ENCODE peak calls at places on chromosomes 3 and 15, in eight cellular contexts. Q is RPMI8226; U is T-helper 1 cell; I is vagina; B is aorta; T is endothelial cell; J is activated CD4-positive, alpha-beta T cell treated with anti-CD3 and anti-CD28 coated beads for 24 hours; X is CD4-positive, alpha-beta T cell. Z is an unnamed sample.

GRCh38 chr15:63192604-63193206 is 3.3 kb downstream of the RAB8B start:
- DNase-seq in I (no peak), Q (no peak), X (no peak), J (no peak), T (no peak), B (no peak), U (no peak), Z (no peak)

GRCh38 chr3:67017211-67017610 is 19.1 kb downstream of the KBTBD8 start:
- DNase-seq in X (no peak), Q (no peak), U (no peak), T (no peak), J (no peak), B (no peak), I (no peak), Z (no peak)

GRCh38 chr3:77606372-77606771 is 566.5 kb downstream of the ROBO2 start:
- DNase-seq in T (no peak), X (no peak), J (no peak), U (no peak), B (no peak), Q (no peak), I (no peak), Z (no peak)

GRCh38 chr3:100128565-100128964 is 14.3 kb upstream of the FILIP1L start:
- DNase-seq in X (no peak), U (no peak), T (no peak), I (no peak), B (no peak), Q (no peak), J (no peak), Z (no peak)

GRCh38 chr3:11592460-11593298 is 51.0 kb downstream of the VGLL4 start:
- DNase-seq in T (no peak), J (no peak), I (no peak), Q (no peak), U (no peak), X (no peak), B (peak; percentile 72), Z (no peak)

GRCh38 chr15:66803182-66803729 is 101.2 kb downstream of the SMAD6 start:
- DNase-seq in J (no peak), Q (no peak), U (no peak), T (peak; percentile 64), X (no peak), B (peak; percentile 96), I (no peak), Z (peak; percentile 97)

GRCh38 chr3:52798978-52799476 is 4.4 kb downstream of the ITIH3 start:
- DNase-seq in I (no peak), X (no peak), J (no peak), U (no peak), T (peak; percentile 75), Q (no peak), B (no peak), Z (peak; percentile 37)

GRCh38 chr3:149771652-149772271 is 19.5 kb upstream of the COMMD2 start:
- DNase-seq in U (peak; percentile 19), I (no peak), T (peak; percentile 73), J (peak; percentile 23), B (no peak), X (peak; percentile 1), Q (peak; percentile 64), Z (peak; percentile 43)

GRCh38 chr15:64334530-64334929 is 21.4 kb downstream of the CSNK1G1 start:
- DNase-seq in X (peak; percentile 45), B (no peak), Q (no peak), U (peak; percentile 21), J (no peak), T (no peak), I (no peak), Z (no peak)

GRCh38 chr3:127134887-127135240 is 58.1 kb upstream of the PRR23E start:
- DNase-seq in T (no peak), J (no peak), U (no peak), Q (no peak), I (no peak), X (no peak), B (no peak), Z (no peak)

GRCh38 chr3:32018723-32019564 is 37.4 kb downstream of the ZNF860 start:
- DNase-seq in Q (peak; percentile 31), B (no peak), X (no peak), T (no peak), I (no peak), U (no peak), J (no peak), Z (peak; percentile 45)

GRCh38 chr3:19901918-19902317 is 32.1 kb downstream of the EFHB start:
- DNase-seq in J (no peak), X (no peak), T (no peak), U (no peak), I (no peak), B (no peak), Q (no peak), Z (peak; percentile 17)

GRCh38 chr3:186254676-186255665 is 107.1 kb downstream of the DGKG start:
- DNase-seq in T (no peak), I (no peak), B (no peak), J (peak; percentile 25), X (no peak), Q (peak; percentile 25), U (no peak), Z (no peak)

GRCh38 chr15:93894438-93894837 is 336.9 kb upstream of the MCTP2 start:
- DNase-seq in U (no peak), T (no peak), J (no peak), I (no peak), X (no peak), B (no peak), Q (no peak), Z (no peak)

GRCh38 chr15:65580287-65580686 is 30.6 kb downstream of the INTS14 start:
- DNase-seq in J (no peak), B (no peak), X (no peak), T (no peak), I (no peak), U (no peak), Q (no peak), Z (peak; percentile 57)

GRCh38 chr3:86865506-86865905 is 125.4 kb downstream of the VGLL3 start:
- DNase-seq in I (no peak), T (no peak), X (no peak), B (no peak), Q (no peak), U (no peak), J (no peak), Z (no peak)

GRCh38 chr3:139506792-139507191 is 30.5 kb upstream of the RBP2 start:
- DNase-seq in T (no peak), I (no peak), J (no peak), B (no peak), X (no peak), Q (no peak), U (no peak), Z (no peak)

GRCh38 chr3:4524423-4524769 is 31.2 kb downstream of the ITPR1 start:
- DNase-seq in T (no peak), I (no peak), U (no peak), Q (no peak), J (no peak), X (no peak), B (no peak), Z (no peak)

GRCh38 chr15:67807836-67808235 is 17.5 kb upstream of the SKOR1 start:
- DNase-seq in Q (no peak), U (no peak), B (no peak), X (no peak), J (no peak), T (no peak), I (no peak), Z (no peak)

GRCh38 chr15:63596666-63597032 is 538 bp upstream of the FBXL22 start:
- DNase-seq in Q (no peak), U (no peak), X (no peak), B (no peak), I (no peak), T (no peak), J (no peak), Z (no peak)

GRCh38 chr3:61345020-61345419 is 93.8 kb upstream of the FHIT start:
- DNase-seq in J (no peak), Q (no peak), T (no peak), U (no peak), B (no peak), I (no peak), X (no peak), Z (no peak)

GRCh38 chr3:13027154-13027553 is 46.1 kb downstream of the IQSEC1 start:
- DNase-seq in B (peak; percentile 57), T (peak; percentile 31), Q (peak; percentile 27), J (no peak), I (no peak), X (no peak), U (no peak), Z (no peak)

GRCh38 chr3:30704931-30705890 is 98.8 kb downstream of the TGFBR2 start:
- DNase-seq in X (no peak), J (no peak), T (no peak), B (no peak), Q (no peak), I (no peak), U (no peak), Z (peak; percentile 72)

GRCh38 chr3:35393916-35394315 is 245.4 kb upstream of the ARPP21 start:
- DNase-seq in I (no peak), T (no peak), J (no peak), B (no peak), Q (no peak), U (no peak), X (no peak), Z (peak; percentile 90)

GRCh38 chr3:53216723-53217122 is 39.1 kb downstream of the TKT start:
- DNase-seq in T (no peak), J (no peak), B (no peak), Q (no peak), I (no peak), X (no peak), U (no peak), Z (no peak)

GRCh38 chr15:59300618-59301139 is 72.0 kb downstream of the MYO1E start:
- DNase-seq in B (no peak), I (no peak), T (no peak), Q (no peak), J (no peak), U (no peak), X (no peak), Z (peak; percentile 63)

GRCh38 chr3:169722715-169723114 is 42.1 kb downstream of the TERC start:
- DNase-seq in J (no peak), I (no peak), U (no peak), T (no peak), Q (no peak), X (no peak), B (no peak), Z (peak; percentile 58)

GRCh38 chr3:42066516-42067181 is 24.5 kb upstream of the TRAK1 start:
- DNase-seq in J (no peak), X (no peak), T (no peak), Q (peak; percentile 48), U (no peak), B (no peak), I (no peak), Z (no peak)

GRCh38 chr15:49815506-49815905 is 194.7 kb downstream of the DTWD1 start:
- DNase-seq in T (no peak), X (no peak), B (no peak), Q (no peak), J (no peak), I (no peak), U (no peak), Z (no peak)

GRCh38 chr15:95770191-95770590 is 560.3 kb upstream of the NR2F2 start:
- DNase-seq in B (no peak), U (no peak), Q (no peak), X (no peak), J (no peak), T (no peak), I (no peak), Z (peak; percentile 96)

GRCh38 chr15:31338879-31339557 is 12.4 kb downstream of the KLF13 start:
- DNase-seq in X (no peak), Q (peak; percentile 54), T (no peak), I (no peak), B (peak; percentile 81), J (no peak), U (no peak), Z (peak; percentile 86)

Z was measured in kidney tubule cell.